ENCODE peak calls at places on chromosomes 1 and 21, in eight cellular contexts. L is neural crest cell, F is lung microvascular endothelial cell, W is KBM-7, D is epithelial cell of prostate, O is ecto neural progenitor cell, P is A172, E is foreskin keratinocyte. S is an unnamed sample.

GRCh38 chr1:30698401-30698981 is 24.9 kb downstream of the MATN1 start:
- DNase-seq in O (no peak), E (no peak), W (no peak), D (no peak), L (no peak), P (no peak), F (no peak), S (no peak)

GRCh38 chr1:76090284-76091180 is 16.0 kb downstream of the ST6GALNAC3 start:
- DNase-seq in E (no peak), P (no peak), L (no peak), D (no peak), W (peak; percentile 28), F (no peak), O (no peak), S (peak; percentile 20)

GRCh38 chr1:10031461-10031860 is 1.3 kb upstream of the UBE4B start:
- DNase-seq in L (no peak), F (no peak), P (peak; percentile 78), W (no peak), E (peak; percentile 86), O (no peak), D (no peak), S (peak; percentile 91)

GRCh38 chr1:92970990-92971689 is 9.9 kb upstream of the DIPK1A start:
- DNase-seq in D (no peak), O (no peak), E (no peak), L (no peak), P (no peak), W (no peak), F (no peak), S (no peak)

GRCh38 chr1:232543194-232543593 is 86.7 kb downstream of the SIPA1L2 start:
- DNase-seq in L (no peak), E (no peak), P (no peak), F (no peak), D (no peak), W (no peak), O (no peak), S (no peak)

GRCh38 chr1:161910516-161911077 is 113.1 kb downstream of the OLFML2B start:
- DNase-seq in F (no peak), E (no peak), P (peak; percentile 20), W (no peak), O (no peak), L (no peak), D (no peak), S (no peak)

GRCh38 chr1:36565576-36566501 is 83.1 kb upstream of the CSF3R start:
- DNase-seq in D (no peak), E (no peak), O (peak; percentile 15), P (no peak), F (no peak), W (no peak), L (no peak), S (no peak)

GRCh38 chr1:247113094-247113497 is 8.9 kb upstream of the ZNF669 start:
- DNase-seq in L (no peak), F (peak; percentile 46), D (no peak), E (no peak), W (no peak), O (no peak), P (peak; percentile 42), S (peak; percentile 82)

GRCh38 chr1:25017436-25018109 is 87.5 kb upstream of the RUNX3 start:
- DNase-seq in D (no peak), P (peak; percentile 50), E (no peak), L (no peak), W (no peak), F (no peak), O (peak; percentile 69), S (peak; percentile 15)

GRCh38 chr1:119372493-119373086 is 4.0 kb downstream of the HAO2 start:
- DNase-seq in E (peak; percentile 49), F (no peak), O (peak; percentile 54), D (peak; percentile 43), P (peak; percentile 22), L (no peak), W (peak; percentile 17), S (no peak)

GRCh38 chr1:229271448-229272120 is 673 bp downstream of the RAB4A start:
- DNase-seq in E (no peak), P (peak; percentile 44), L (no peak), F (peak; percentile 27), D (no peak), O (no peak), W (peak; percentile 46), S (no peak)

GRCh38 chr1:187842406-187843165 is 1013.8 kb downstream of the PLA2G4A start:
- DNase-seq in P (peak; percentile 8), W (no peak), O (no peak), E (peak; percentile 91), D (peak; percentile 81), L (no peak), F (no peak), S (no peak)

GRCh38 chr1:169745015-169745861 is 11.4 kb upstream of the SELE start:
- DNase-seq in D (no peak), F (peak; percentile 39), O (no peak), E (no peak), W (no peak), P (peak; percentile 37), L (no peak), S (no peak)

GRCh38 chr1:180628646-180629045 is 3.2 kb upstream of the XPR1 start:
- DNase-seq in P (no peak), D (no peak), O (no peak), W (no peak), E (no peak), F (no peak), L (no peak), S (no peak)

GRCh38 chr1:81499487-81499886 is 301.2 kb upstream of the ADGRL2 start:
- DNase-seq in E (no peak), F (no peak), O (no peak), P (no peak), W (no peak), D (no peak), L (no peak), S (no peak)

GRCh38 chr21:34524671-34525601 is 12.9 kb upstream of the KCNE1 start:
- DNase-seq in D (no peak), E (peak; percentile 34), W (no peak), P (peak; percentile 57), L (no peak), O (peak; percentile 66), F (peak; percentile 37), S (peak; percentile 45)

GRCh38 chr1:171913385-171913784 is 72.1 kb downstream of the DNM3 start:
- DNase-seq in P (peak; percentile 67), D (no peak), F (peak; percentile 55), O (no peak), W (peak; percentile 14), E (peak; percentile 56), L (no peak), S (peak; percentile 18)

GRCh38 chr1:230408971-230409370 is 17.2 kb downstream of the PGBD5 start:
- DNase-seq in W (no peak), D (peak; percentile 86), F (no peak), O (no peak), E (peak; percentile 91), P (no peak), L (no peak), S (no peak)